ENCODE peak calls at places on chromosomes 2 and 18, in seven cellular contexts. I is left ventricle myocardium inferior, V is body of pancreas, O is Calu3, F is OCI-LY7, G is lower lobe of right lung, A is fibroblast of the aortic adventitia. C is an unnamed sample.

GRCh38 chr2:101002562-101003277 is 631 bp downstream of the RPL31 start:
- DNase-seq in V (no peak), O (no peak), F (peak; percentile 11), I (no peak), A (peak; percentile 28), G (no peak), C (no peak)

GRCh38 chr18:70142021-70142420 is 63.5 kb downstream of the RTTN start:
- DNase-seq in F (no peak), G (no peak), A (no peak), V (no peak), I (no peak), O (no peak), C (no peak)

GRCh38 chr2:169736902-169737301 is 3.3 kb downstream of the KLHL23 start:
- DNase-seq in A (no peak), V (no peak), G (no peak), O (no peak), F (no peak), I (no peak), C (no peak)

GRCh38 chr2:201172279-201172678 is 10.7 kb upstream of the CASP10 start:
- DNase-seq in I (no peak), G (no peak), A (no peak), F (no peak), O (no peak), V (no peak), C (no peak)

GRCh38 chr2:236535024-236535423 is 34.6 kb upstream of the ACKR3 start:
- DNase-seq in I (no peak), A (peak; percentile 44), G (no peak), F (no peak), V (no peak), O (peak; percentile 26), C (no peak)

GRCh38 chr2:111632661-111633060 is 251.3 kb downstream of the ANAPC1 start:
- DNase-seq in I (no peak), A (no peak), G (no peak), F (peak; percentile 41), O (no peak), V (no peak), C (no peak)

GRCh38 chr2:119371111-119371510 is 4.3 kb downstream of the DBI start:
- DNase-seq in O (no peak), I (no peak), A (no peak), G (no peak), V (peak; percentile 41), F (no peak), C (no peak)

GRCh38 chr18:50559750-50560680 is at the start of gene MAPK4:
- DNase-seq in O (peak; percentile 60), V (peak; percentile 80), F (no peak), A (peak; percentile 4), G (peak; percentile 58), I (peak; percentile 59), C (no peak)

GRCh38 chr2:20317198-20317597 is 33.4 kb downstream of the PUM2 start:
- DNase-seq in F (no peak), O (no peak), A (no peak), I (no peak), G (no peak), V (no peak), C (no peak)

GRCh38 chr2:2879071-2879470 is 498.5 kb downstream of the EIPR1 start:
- DNase-seq in V (no peak), O (no peak), F (no peak), G (no peak), I (no peak), A (no peak), C (no peak)

GRCh38 chr18:35116784-35117318 is 75.6 kb downstream of the MAPRE2 start:
- DNase-seq in V (no peak), O (no peak), F (no peak), G (no peak), A (no peak), I (no peak), C (no peak)

GRCh38 chr2:35343135-35343534 is 1012.4 kb upstream of the CRIM1 start:
- DNase-seq in O (no peak), G (no peak), F (peak; percentile 7), A (no peak), I (no peak), V (no peak), C (no peak)

GRCh38 chr2:128446049-128446811 is 127.6 kb upstream of the HS6ST1 start:
- DNase-seq in A (no peak), V (no peak), G (no peak), I (no peak), O (no peak), F (no peak), C (no peak)

GRCh38 chr2:138010890-138011289 is 46.6 kb downstream of the HNMT start:
- DNase-seq in I (no peak), A (no peak), F (no peak), O (no peak), V (no peak), G (no peak), C (no peak)

GRCh38 chr2:241559489-241560180 is 1.1 kb downstream of the BOK start:
- DNase-seq in I (no peak), V (peak; percentile 57), O (peak; percentile 66), A (peak; percentile 53), F (no peak), G (no peak), C (no peak)

GRCh38 chr18:2980607-2980923 is 32.4 kb downstream of the LPIN2 start:
- DNase-seq in O (no peak), A (no peak), V (no peak), I (no peak), G (no peak), F (no peak), C (no peak)

GRCh38 chr18:45270289-45270771 is 344.9 kb upstream of the SLC14A2 start:
- DNase-seq in F (no peak), G (no peak), A (peak; percentile 48), O (no peak), I (no peak), V (no peak), C (no peak)

GRCh38 chr18:45276878-45277277 is 338.4 kb upstream of the SLC14A2 start:
- DNase-seq in A (no peak), G (no peak), I (no peak), F (no peak), O (no peak), V (no peak), C (no peak)

GRCh38 chr18:45275367-45276113 is 339.7 kb upstream of the SLC14A2 start:
- DNase-seq in O (peak; percentile 40), V (no peak), G (no peak), A (peak; percentile 54), I (no peak), F (peak; percentile 19), C (peak; percentile 35)

GRCh38 chr18:45277870-45278269 is 337.4 kb upstream of the SLC14A2 start:
- DNase-seq in F (no peak), O (no peak), I (no peak), A (no peak), V (no peak), G (no peak), C (no peak)

GRCh38 chr18:45274026-45274425 is 341.2 kb upstream of the SLC14A2 start:
- DNase-seq in I (no peak), A (no peak), O (no peak), F (no peak), G (no peak), V (peak; percentile 46), C (no peak)
- TF ChIP-seq CTCF in I (no peak), A (no peak), O (no peak), F (no peak), G (no peak), V (no peak), C (no peak)

GRCh38 chr2:161594445-161594844 is 29.8 kb upstream of the SLC4A10 start:
- DNase-seq in F (no peak), G (no peak), V (no peak), I (no peak), A (no peak), O (no peak), C (no peak)
- TF ChIP-seq CTCF in F (no peak), G (no peak), V (no peak), I (no peak), A (no peak), O (no peak), C (no peak)

GRCh38 chr2:9690716-9691498 is 60.1 kb upstream of the YWHAQ start:
- DNase-seq in G (no peak), I (no peak), O (no peak), A (no peak), F (no peak), V (no peak), C (no peak)
- TF ChIP-seq CTCF in G (no peak), I (no peak), O (no peak), A (no peak), F (no peak), V (no peak), C (no peak)

DNA sequence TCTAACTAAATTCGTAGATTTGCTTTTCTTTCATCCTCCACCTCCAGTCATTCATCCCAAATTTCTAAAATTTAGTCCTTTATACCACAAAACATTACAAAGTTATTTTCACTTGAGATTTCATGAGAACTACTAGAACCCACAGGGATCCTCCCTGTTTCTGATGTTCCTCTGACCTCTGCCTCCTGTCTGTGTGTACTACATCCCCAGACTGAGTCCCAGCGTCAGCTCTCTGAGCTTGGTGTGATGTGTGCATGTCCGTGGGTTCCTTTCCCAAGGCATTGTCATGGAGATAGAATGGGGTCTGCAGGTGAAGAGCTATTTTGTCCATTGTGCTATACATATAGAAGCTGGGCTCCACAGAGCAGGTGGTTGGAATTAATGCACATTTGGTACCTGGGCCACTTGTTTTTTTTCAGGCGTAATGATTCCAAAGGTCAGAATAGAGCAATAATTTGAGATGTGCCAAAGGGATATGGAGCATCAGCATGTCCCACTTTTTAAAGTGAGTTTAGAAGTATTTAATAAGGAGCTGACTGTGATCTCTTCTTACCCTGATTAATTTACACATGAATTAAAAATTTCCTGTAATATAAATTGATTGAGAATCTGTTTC is 151.2 kb upstream of the BOD1L2 start:
- DNase-seq in A (no peak), F (no peak), G (no peak), O (no peak), V (no peak), I (no peak), C (no peak)
- TF ChIP-seq CTCF in A (no peak), F (no peak), G (no peak), O (no peak), V (no peak), I (no peak), C (no peak)

C was measured in HFFc6.